ENCODE peak calls at places on chromosomes 3 and 15, in five cellular contexts. One of them, this sample, is unnamed.

GRCh38 chr3:62255758-62256157 is 117.6 kb downstream of the FEZF2 start:
- DNase-seq in body of pancreas: no peak
- DNase-seq in A549: no peak
- DNase-seq in WERI-Rb-1: no peak
- DNase-seq in AG04449: no peak
- DNase-seq in this sample: no peak

GRCh38 chr15:71780349-71780976 is 29.9 kb upstream of the NR2E3 start:
- DNase-seq in body of pancreas: no peak
- DNase-seq in A549: peak
- DNase-seq in WERI-Rb-1: peak
- DNase-seq in AG04449: no peak
- DNase-seq in this sample: peak

GRCh38 chr3:177037241-177037640 is 160.0 kb downstream of the TBL1XR1 start:
- DNase-seq in body of pancreas: no peak
- DNase-seq in A549: no peak
- DNase-seq in WERI-Rb-1: no peak
- DNase-seq in AG04449: no peak
- DNase-seq in this sample: peak

GRCh38 chr3:36451816-36452215 is 71.5 kb downstream of the STAC start:
- DNase-seq in body of pancreas: no peak
- DNase-seq in A549: no peak
- DNase-seq in WERI-Rb-1: peak
- DNase-seq in AG04449: no peak
- DNase-seq in this sample: no peak

GRCh38 chr15:48292458-48292857 is 38.8 kb upstream of the DUT start:
- DNase-seq in body of pancreas: no peak
- DNase-seq in A549: no peak
- DNase-seq in WERI-Rb-1: no peak
- DNase-seq in AG04449: no peak
- DNase-seq in this sample: no peak

GRCh38 chr3:169389211-169389924 is 274.1 kb downstream of the MECOM start:
- DNase-seq in body of pancreas: peak
- DNase-seq in A549: no peak
- DNase-seq in WERI-Rb-1: no peak
- DNase-seq in AG04449: no peak
- DNase-seq in this sample: peak

GRCh38 chr3:46987485-46988401 is 8.3 kb downstream of the NBEAL2 start:
- DNase-seq in body of pancreas: no peak
- DNase-seq in A549: no peak
- DNase-seq in WERI-Rb-1: peak
- DNase-seq in AG04449: no peak
- DNase-seq in this sample: peak

GRCh38 chr3:42653560-42654330 is at the start of gene ZBTB47:
- DNase-seq in body of pancreas: peak
- DNase-seq in A549: no peak
- DNase-seq in WERI-Rb-1: no peak
- DNase-seq in AG04449: no peak
- DNase-seq in this sample: peak

GRCh38 chr3:160665784-160666526 is 11.0 kb upstream of the ARL14 start:
- DNase-seq in body of pancreas: no peak
- DNase-seq in A549: no peak
- DNase-seq in WERI-Rb-1: no peak
- DNase-seq in AG04449: no peak
- DNase-seq in this sample: peak

GRCh38 chr3:66372681-66373350 is 128.0 kb downstream of the LRIG1 start:
- DNase-seq in body of pancreas: peak
- DNase-seq in A549: no peak
- DNase-seq in WERI-Rb-1: peak
- DNase-seq in AG04449: no peak
- DNase-seq in this sample: peak

GRCh38 chr3:121980450-121980796 is 41.6 kb downstream of the ILDR1 start:
- DNase-seq in body of pancreas: no peak
- DNase-seq in A549: no peak
- DNase-seq in WERI-Rb-1: no peak
- DNase-seq in AG04449: no peak
- DNase-seq in this sample: no peak

GRCh38 chr3:171614318-171614967 is 154.2 kb upstream of the TNIK start:
- DNase-seq in body of pancreas: peak
- DNase-seq in A549: no peak
- DNase-seq in WERI-Rb-1: peak
- DNase-seq in AG04449: no peak
- DNase-seq in this sample: peak
- TF ChIP-seq CTCF in body of pancreas: peak
- TF ChIP-seq CTCF in A549: no peak
- TF ChIP-seq CTCF in WERI-Rb-1: peak
- TF ChIP-seq CTCF in AG04449: peak
- TF ChIP-seq CTCF in this sample: peak

GRCh38 chr15:37107071-37107753 is 6.9 kb upstream of the MEIS2 start:
- DNase-seq in body of pancreas: no peak
- DNase-seq in A549: no peak
- DNase-seq in WERI-Rb-1: peak
- DNase-seq in AG04449: no peak
- DNase-seq in this sample: no peak
- H3K4me3 ChIP-seq in body of pancreas: no peak
- H3K4me3 ChIP-seq in A549: no peak
- H3K4me3 ChIP-seq in WERI-Rb-1: peak
- H3K4me3 ChIP-seq in AG04449: no peak
- H3K4me3 ChIP-seq in this sample: peak

DNA sequence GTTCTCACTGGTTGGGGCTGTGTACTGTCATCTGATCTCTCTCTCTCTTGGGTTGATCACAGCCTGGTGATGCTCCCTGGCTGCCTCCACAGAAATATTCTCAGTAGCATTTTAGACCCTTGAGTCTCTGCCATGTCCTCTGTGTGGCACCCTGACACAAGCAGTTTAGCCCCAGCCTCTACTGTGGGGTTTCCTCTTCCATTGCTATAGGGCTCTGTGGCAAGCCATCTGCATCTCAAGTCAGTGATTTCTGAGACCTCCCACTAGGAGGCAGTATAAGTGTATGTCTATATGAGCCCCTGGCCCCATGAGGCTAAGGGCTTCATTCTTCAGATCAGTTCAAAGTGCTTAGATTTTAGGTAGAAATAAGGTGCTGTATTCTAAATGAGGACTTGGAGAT is 50.6 kb upstream of the PLAAT1 start:
- DNase-seq in body of pancreas: peak
- DNase-seq in A549: peak
- DNase-seq in WERI-Rb-1: peak
- DNase-seq in AG04449: no peak
- DNase-seq in this sample: peak
- TF ChIP-seq CTCF in body of pancreas: no peak
- TF ChIP-seq CTCF in A549: no peak
- TF ChIP-seq CTCF in WERI-Rb-1: peak
- TF ChIP-seq CTCF in AG04449: no peak
- TF ChIP-seq CTCF in this sample: no peak

GRCh38 chr15:78880242-78880533 is 7.5 kb downstream of the MORF4L1 start:
- DNase-seq in body of pancreas: no peak
- DNase-seq in A549: no peak
- DNase-seq in WERI-Rb-1: no peak
- DNase-seq in AG04449: no peak
- DNase-seq in this sample: no peak

GRCh38 chr15:78879517-78880241 is 7.0 kb downstream of the MORF4L1 start:
- DNase-seq in body of pancreas: no peak
- DNase-seq in A549: no peak
- DNase-seq in WERI-Rb-1: peak
- DNase-seq in AG04449: no peak
- DNase-seq in this sample: no peak

GRCh38 chr15:78875107-78875914 is 2.6 kb downstream of the MORF4L1 start:
- DNase-seq in body of pancreas: no peak
- DNase-seq in A549: no peak
- DNase-seq in WERI-Rb-1: no peak
- DNase-seq in AG04449: no peak
- DNase-seq in this sample: no peak

GRCh38 chr15:78880828-78881227 is 8.1 kb downstream of the MORF4L1 start:
- DNase-seq in body of pancreas: no peak
- DNase-seq in A549: no peak
- DNase-seq in WERI-Rb-1: no peak
- DNase-seq in AG04449: no peak
- DNase-seq in this sample: no peak

GRCh38 chr15:78878356-78878755 is 5.7 kb downstream of the MORF4L1 start:
- DNase-seq in body of pancreas: no peak
- DNase-seq in A549: no peak
- DNase-seq in WERI-Rb-1: no peak
- DNase-seq in AG04449: no peak
- DNase-seq in this sample: peak
- H3K4me3 ChIP-seq in body of pancreas: no peak
- H3K4me3 ChIP-seq in A549: no peak
- H3K4me3 ChIP-seq in WERI-Rb-1: no peak
- H3K4me3 ChIP-seq in AG04449: no peak
- H3K4me3 ChIP-seq in this sample: no peak

This sample was measured in cardiac fibroblast.